ENCODE peak calls at places on chromosomes 13 and 19, in eight cellular contexts. One of them, this sample, is unnamed.
A peak's percentile ranks its signal among the peaks of the same experiment; 100 is the strongest.

GRCh38 chr13:112562254-112562653 is 25.7 kb downstream of the TUBGCP3 start:
- DNase-seq in activated CD8-positive, alpha-beta memory T cell treated with anti-CD3 and anti-CD28 coated beads for 1 hour: no peak
- DNase-seq in M059J: no peak
- DNase-seq in naive B cell: no peak
- DNase-seq in fibroblast of lung: no peak
- DNase-seq in LoVo: no peak
- DNase-seq in stimulated activated CD4-positive, alpha-beta T cell treated with anti-CD3 and anti-CD28 coated beads, Interleukin-1b, Interleukin-23, amount 100 ng/mL, for 1 hour: no peak
- DNase-seq in stimulated activated CD8-positive, alpha-beta memory T cell treated with anti-CD3 and anti-CD28 coated beads, Interleukin-4, amount 100 ng/mL, for 48 hours: no peak
- DNase-seq in this sample: no peak

GRCh38 chr19:17483605-17484002 is 13.3 kb downstream of the SLC27A1 start:
- DNase-seq in activated CD8-positive, alpha-beta memory T cell treated with anti-CD3 and anti-CD28 coated beads for 1 hour: no peak
- DNase-seq in M059J: no peak
- DNase-seq in naive B cell: no peak
- DNase-seq in fibroblast of lung: no peak
- DNase-seq in LoVo: no peak
- DNase-seq in stimulated activated CD4-positive, alpha-beta T cell treated with anti-CD3 and anti-CD28 coated beads, Interleukin-1b, Interleukin-23, amount 100 ng/mL, for 1 hour: no peak
- DNase-seq in stimulated activated CD8-positive, alpha-beta memory T cell treated with anti-CD3 and anti-CD28 coated beads, Interleukin-4, amount 100 ng/mL, for 48 hours: no peak
- DNase-seq in this sample: no peak

GRCh38 chr19:29967623-29968022 is 25.6 kb downstream of the URI1 start:
- DNase-seq in activated CD8-positive, alpha-beta memory T cell treated with anti-CD3 and anti-CD28 coated beads for 1 hour: no peak
- DNase-seq in M059J: no peak
- DNase-seq in naive B cell: no peak
- DNase-seq in fibroblast of lung: peak; percentile 54
- DNase-seq in LoVo: no peak
- DNase-seq in stimulated activated CD4-positive, alpha-beta T cell treated with anti-CD3 and anti-CD28 coated beads, Interleukin-1b, Interleukin-23, amount 100 ng/mL, for 1 hour: no peak
- DNase-seq in stimulated activated CD8-positive, alpha-beta memory T cell treated with anti-CD3 and anti-CD28 coated beads, Interleukin-4, amount 100 ng/mL, for 48 hours: no peak
- DNase-seq in this sample: no peak

GRCh38 chr19:3321696-3322095 is 44.7 kb upstream of the NFIC start:
- DNase-seq in activated CD8-positive, alpha-beta memory T cell treated with anti-CD3 and anti-CD28 coated beads for 1 hour: no peak
- DNase-seq in M059J: no peak
- DNase-seq in naive B cell: no peak
- DNase-seq in fibroblast of lung: no peak
- DNase-seq in LoVo: no peak
- DNase-seq in stimulated activated CD4-positive, alpha-beta T cell treated with anti-CD3 and anti-CD28 coated beads, Interleukin-1b, Interleukin-23, amount 100 ng/mL, for 1 hour: no peak
- DNase-seq in stimulated activated CD8-positive, alpha-beta memory T cell treated with anti-CD3 and anti-CD28 coated beads, Interleukin-4, amount 100 ng/mL, for 48 hours: no peak
- DNase-seq in this sample: no peak

GRCh38 chr19:41767105-41767504 is 11.8 kb downstream of the CEACAM6 start:
- DNase-seq in activated CD8-positive, alpha-beta memory T cell treated with anti-CD3 and anti-CD28 coated beads for 1 hour: no peak
- DNase-seq in M059J: no peak
- DNase-seq in naive B cell: no peak
- DNase-seq in fibroblast of lung: no peak
- DNase-seq in LoVo: no peak
- DNase-seq in stimulated activated CD4-positive, alpha-beta T cell treated with anti-CD3 and anti-CD28 coated beads, Interleukin-1b, Interleukin-23, amount 100 ng/mL, for 1 hour: no peak
- DNase-seq in stimulated activated CD8-positive, alpha-beta memory T cell treated with anti-CD3 and anti-CD28 coated beads, Interleukin-4, amount 100 ng/mL, for 48 hours: no peak
- DNase-seq in this sample: no peak

GRCh38 chr19:50434525-50434924 is 1.8 kb downstream of the MYBPC2 start:
- DNase-seq in activated CD8-positive, alpha-beta memory T cell treated with anti-CD3 and anti-CD28 coated beads for 1 hour: no peak
- DNase-seq in M059J: no peak
- DNase-seq in naive B cell: peak; percentile 84
- DNase-seq in fibroblast of lung: no peak
- DNase-seq in LoVo: no peak
- DNase-seq in stimulated activated CD4-positive, alpha-beta T cell treated with anti-CD3 and anti-CD28 coated beads, Interleukin-1b, Interleukin-23, amount 100 ng/mL, for 1 hour: no peak
- DNase-seq in stimulated activated CD8-positive, alpha-beta memory T cell treated with anti-CD3 and anti-CD28 coated beads, Interleukin-4, amount 100 ng/mL, for 48 hours: no peak
- DNase-seq in this sample: peak; percentile 86

GRCh38 chr13:38176664-38177063 is 173.0 kb upstream of the UFM1 start:
- DNase-seq in activated CD8-positive, alpha-beta memory T cell treated with anti-CD3 and anti-CD28 coated beads for 1 hour: no peak
- DNase-seq in M059J: no peak
- DNase-seq in naive B cell: no peak
- DNase-seq in fibroblast of lung: no peak
- DNase-seq in LoVo: no peak
- DNase-seq in stimulated activated CD4-positive, alpha-beta T cell treated with anti-CD3 and anti-CD28 coated beads, Interleukin-1b, Interleukin-23, amount 100 ng/mL, for 1 hour: no peak
- DNase-seq in stimulated activated CD8-positive, alpha-beta memory T cell treated with anti-CD3 and anti-CD28 coated beads, Interleukin-4, amount 100 ng/mL, for 48 hours: no peak
- DNase-seq in this sample: no peak

GRCh38 chr19:42424345-42424707 is 2.9 kb downstream of the LIPE start:
- DNase-seq in activated CD8-positive, alpha-beta memory T cell treated with anti-CD3 and anti-CD28 coated beads for 1 hour: no peak
- DNase-seq in M059J: no peak
- DNase-seq in naive B cell: no peak
- DNase-seq in fibroblast of lung: no peak
- DNase-seq in LoVo: no peak
- DNase-seq in stimulated activated CD4-positive, alpha-beta T cell treated with anti-CD3 and anti-CD28 coated beads, Interleukin-1b, Interleukin-23, amount 100 ng/mL, for 1 hour: no peak
- DNase-seq in stimulated activated CD8-positive, alpha-beta memory T cell treated with anti-CD3 and anti-CD28 coated beads, Interleukin-4, amount 100 ng/mL, for 48 hours: no peak
- DNase-seq in this sample: no peak

GRCh38 chr13:69793803-69794453 is 313.7 kb upstream of the ATXN8OS start:
- DNase-seq in activated CD8-positive, alpha-beta memory T cell treated with anti-CD3 and anti-CD28 coated beads for 1 hour: no peak
- DNase-seq in M059J: no peak
- DNase-seq in naive B cell: no peak
- DNase-seq in fibroblast of lung: no peak
- DNase-seq in LoVo: no peak
- DNase-seq in stimulated activated CD4-positive, alpha-beta T cell treated with anti-CD3 and anti-CD28 coated beads, Interleukin-1b, Interleukin-23, amount 100 ng/mL, for 1 hour: no peak
- DNase-seq in stimulated activated CD8-positive, alpha-beta memory T cell treated with anti-CD3 and anti-CD28 coated beads, Interleukin-4, amount 100 ng/mL, for 48 hours: no peak
- DNase-seq in this sample: no peak

GRCh38 chr19:5001547-5002131 is 32.7 kb downstream of the KDM4B start:
- DNase-seq in activated CD8-positive, alpha-beta memory T cell treated with anti-CD3 and anti-CD28 coated beads for 1 hour: no peak
- DNase-seq in M059J: peak; percentile 36
- DNase-seq in naive B cell: peak; percentile 14
- DNase-seq in fibroblast of lung: peak; percentile 63
- DNase-seq in LoVo: peak; percentile 31
- DNase-seq in stimulated activated CD4-positive, alpha-beta T cell treated with anti-CD3 and anti-CD28 coated beads, Interleukin-1b, Interleukin-23, amount 100 ng/mL, for 1 hour: no peak
- DNase-seq in stimulated activated CD8-positive, alpha-beta memory T cell treated with anti-CD3 and anti-CD28 coated beads, Interleukin-4, amount 100 ng/mL, for 48 hours: peak; percentile 64
- DNase-seq in this sample: peak; percentile 73

GRCh38 chr19:20038358-20039202 is 725 bp downstream of the ZNF682 start:
- DNase-seq in activated CD8-positive, alpha-beta memory T cell treated with anti-CD3 and anti-CD28 coated beads for 1 hour: no peak
- DNase-seq in M059J: no peak
- DNase-seq in naive B cell: no peak
- DNase-seq in fibroblast of lung: no peak
- DNase-seq in LoVo: no peak
- DNase-seq in stimulated activated CD4-positive, alpha-beta T cell treated with anti-CD3 and anti-CD28 coated beads, Interleukin-1b, Interleukin-23, amount 100 ng/mL, for 1 hour: no peak
- DNase-seq in stimulated activated CD8-positive, alpha-beta memory T cell treated with anti-CD3 and anti-CD28 coated beads, Interleukin-4, amount 100 ng/mL, for 48 hours: no peak
- DNase-seq in this sample: no peak

GRCh38 chr13:50284540-50284939 is 269.3 kb downstream of the KCNRG start:
- DNase-seq in activated CD8-positive, alpha-beta memory T cell treated with anti-CD3 and anti-CD28 coated beads for 1 hour: no peak
- DNase-seq in M059J: no peak
- DNase-seq in naive B cell: no peak
- DNase-seq in fibroblast of lung: no peak
- DNase-seq in LoVo: no peak
- DNase-seq in stimulated activated CD4-positive, alpha-beta T cell treated with anti-CD3 and anti-CD28 coated beads, Interleukin-1b, Interleukin-23, amount 100 ng/mL, for 1 hour: no peak
- DNase-seq in stimulated activated CD8-positive, alpha-beta memory T cell treated with anti-CD3 and anti-CD28 coated beads, Interleukin-4, amount 100 ng/mL, for 48 hours: no peak
- DNase-seq in this sample: no peak

GRCh38 chr13:33322965-33323668 is 37.6 kb upstream of the STARD13 start:
- DNase-seq in activated CD8-positive, alpha-beta memory T cell treated with anti-CD3 and anti-CD28 coated beads for 1 hour: no peak
- DNase-seq in M059J: no peak
- DNase-seq in naive B cell: no peak
- DNase-seq in fibroblast of lung: no peak
- DNase-seq in LoVo: no peak
- DNase-seq in stimulated activated CD4-positive, alpha-beta T cell treated with anti-CD3 and anti-CD28 coated beads, Interleukin-1b, Interleukin-23, amount 100 ng/mL, for 1 hour: no peak
- DNase-seq in stimulated activated CD8-positive, alpha-beta memory T cell treated with anti-CD3 and anti-CD28 coated beads, Interleukin-4, amount 100 ng/mL, for 48 hours: no peak
- DNase-seq in this sample: no peak

GRCh38 chr19:55340144-55340783 is 588 bp downstream of the KMT5C start:
- DNase-seq in activated CD8-positive, alpha-beta memory T cell treated with anti-CD3 and anti-CD28 coated beads for 1 hour: no peak
- DNase-seq in M059J: peak; percentile 25
- DNase-seq in naive B cell: no peak
- DNase-seq in fibroblast of lung: no peak
- DNase-seq in LoVo: no peak
- DNase-seq in stimulated activated CD4-positive, alpha-beta T cell treated with anti-CD3 and anti-CD28 coated beads, Interleukin-1b, Interleukin-23, amount 100 ng/mL, for 1 hour: no peak
- DNase-seq in stimulated activated CD8-positive, alpha-beta memory T cell treated with anti-CD3 and anti-CD28 coated beads, Interleukin-4, amount 100 ng/mL, for 48 hours: peak; percentile 45
- DNase-seq in this sample: peak; percentile 33

GRCh38 chr13:111945086-111945485 is 121.9 kb upstream of the SOX1 start:
- DNase-seq in activated CD8-positive, alpha-beta memory T cell treated with anti-CD3 and anti-CD28 coated beads for 1 hour: no peak
- DNase-seq in M059J: no peak
- DNase-seq in naive B cell: no peak
- DNase-seq in fibroblast of lung: no peak
- DNase-seq in LoVo: no peak
- DNase-seq in stimulated activated CD4-positive, alpha-beta T cell treated with anti-CD3 and anti-CD28 coated beads, Interleukin-1b, Interleukin-23, amount 100 ng/mL, for 1 hour: no peak
- DNase-seq in stimulated activated CD8-positive, alpha-beta memory T cell treated with anti-CD3 and anti-CD28 coated beads, Interleukin-4, amount 100 ng/mL, for 48 hours: no peak
- DNase-seq in this sample: peak; percentile 27

GRCh38 chr19:898663-899062 is 5.4 kb downstream of the RNU6-9 start:
- DNase-seq in activated CD8-positive, alpha-beta memory T cell treated with anti-CD3 and anti-CD28 coated beads for 1 hour: no peak
- DNase-seq in M059J: peak; percentile 28
- DNase-seq in naive B cell: no peak
- DNase-seq in fibroblast of lung: no peak
- DNase-seq in LoVo: no peak
- DNase-seq in stimulated activated CD4-positive, alpha-beta T cell treated with anti-CD3 and anti-CD28 coated beads, Interleukin-1b, Interleukin-23, amount 100 ng/mL, for 1 hour: no peak
- DNase-seq in stimulated activated CD8-positive, alpha-beta memory T cell treated with anti-CD3 and anti-CD28 coated beads, Interleukin-4, amount 100 ng/mL, for 48 hours: no peak
- DNase-seq in this sample: peak; percentile 77

GRCh38 chr13:109794095-109794494 is 7.7 kb upstream of the IRS2 start:
- DNase-seq in activated CD8-positive, alpha-beta memory T cell treated with anti-CD3 and anti-CD28 coated beads for 1 hour: no peak
- DNase-seq in M059J: no peak
- DNase-seq in naive B cell: no peak
- DNase-seq in fibroblast of lung: no peak
- DNase-seq in LoVo: peak; percentile 5
- DNase-seq in stimulated activated CD4-positive, alpha-beta T cell treated with anti-CD3 and anti-CD28 coated beads, Interleukin-1b, Interleukin-23, amount 100 ng/mL, for 1 hour: no peak
- DNase-seq in stimulated activated CD8-positive, alpha-beta memory T cell treated with anti-CD3 and anti-CD28 coated beads, Interleukin-4, amount 100 ng/mL, for 48 hours: no peak
- DNase-seq in this sample: no peak

GRCh38 chr19:821976-822773 is 420 bp upstream of the PLPPR3 start:
- DNase-seq in activated CD8-positive, alpha-beta memory T cell treated with anti-CD3 and anti-CD28 coated beads for 1 hour: no peak
- DNase-seq in M059J: no peak
- DNase-seq in naive B cell: no peak
- DNase-seq in fibroblast of lung: no peak
- DNase-seq in LoVo: no peak
- DNase-seq in stimulated activated CD4-positive, alpha-beta T cell treated with anti-CD3 and anti-CD28 coated beads, Interleukin-1b, Interleukin-23, amount 100 ng/mL, for 1 hour: no peak
- DNase-seq in stimulated activated CD8-positive, alpha-beta memory T cell treated with anti-CD3 and anti-CD28 coated beads, Interleukin-4, amount 100 ng/mL, for 48 hours: no peak
- DNase-seq in this sample: no peak

GRCh38 chr13:85710545-85710944 is 88.7 kb downstream of the SLITRK6 start:
- DNase-seq in activated CD8-positive, alpha-beta memory T cell treated with anti-CD3 and anti-CD28 coated beads for 1 hour: no peak
- DNase-seq in M059J: no peak
- DNase-seq in naive B cell: no peak
- DNase-seq in fibroblast of lung: no peak
- DNase-seq in LoVo: no peak
- DNase-seq in stimulated activated CD4-positive, alpha-beta T cell treated with anti-CD3 and anti-CD28 coated beads, Interleukin-1b, Interleukin-23, amount 100 ng/mL, for 1 hour: no peak
- DNase-seq in stimulated activated CD8-positive, alpha-beta memory T cell treated with anti-CD3 and anti-CD28 coated beads, Interleukin-4, amount 100 ng/mL, for 48 hours: no peak
- DNase-seq in this sample: no peak

GRCh38 chr19:4115818-4116385 is 8.0 kb downstream of the MAP2K2 start:
- DNase-seq in activated CD8-positive, alpha-beta memory T cell treated with anti-CD3 and anti-CD28 coated beads for 1 hour: no peak
- DNase-seq in M059J: no peak
- DNase-seq in naive B cell: no peak
- DNase-seq in fibroblast of lung: no peak
- DNase-seq in LoVo: no peak
- DNase-seq in stimulated activated CD4-positive, alpha-beta T cell treated with anti-CD3 and anti-CD28 coated beads, Interleukin-1b, Interleukin-23, amount 100 ng/mL, for 1 hour: no peak
- DNase-seq in stimulated activated CD8-positive, alpha-beta memory T cell treated with anti-CD3 and anti-CD28 coated beads, Interleukin-4, amount 100 ng/mL, for 48 hours: peak; percentile 57
- DNase-seq in this sample: no peak

This sample was measured in NAMALWA.